ENCODE peak calls at places on chromosomes 6 and 20, in eight cellular contexts. W, E, C, B, I, A, F and Y are unnamed samples.

GRCh38 chr20:61118429-61119224 is 133.4 kb upstream of the CDH4 start:
- DNase-seq in W (no peak), E (no peak), C (no peak), B (no peak), I (no peak), A (no peak), F (peak), Y (no peak)

GRCh38 chr6:33815854-33816253 is 12.1 kb upstream of the MLN start:
- DNase-seq in W (peak), E (no peak), C (no peak), B (peak), I (no peak), A (peak), F (no peak), Y (no peak)

GRCh38 chr20:63198606-63199005 is 17.3 kb downstream of the YTHDF1 start:
- DNase-seq in W (no peak), E (no peak), C (no peak), B (no peak), I (no peak), A (no peak), F (no peak), Y (peak)

GRCh38 chr20:63747622-63748355 is 8.2 kb downstream of the SLC2A4RG start:
- DNase-seq in W (no peak), E (no peak), C (no peak), B (no peak), I (no peak), A (peak), F (no peak), Y (peak)

GRCh38 chr20:58397429-58397828 is 8.4 kb downstream of the VAPB start:
- DNase-seq in W (no peak), E (no peak), C (no peak), B (no peak), I (no peak), A (no peak), F (no peak), Y (no peak)

GRCh38 chr20:62644802-62645496 is 2.6 kb downstream of the SLCO4A1 start:
- DNase-seq in W (no peak), E (no peak), C (no peak), B (no peak), I (no peak), A (no peak), F (no peak), Y (no peak)

GRCh38 chr6:13250703-13251102 is 77.6 kb downstream of the TBC1D7 start:
- DNase-seq in W (no peak), E (no peak), C (no peak), B (no peak), I (no peak), A (no peak), F (peak), Y (no peak)

GRCh38 chr6:113693866-113694265 is 163.3 kb upstream of the MARCKS start:
- DNase-seq in W (no peak), E (no peak), C (no peak), B (no peak), I (no peak), A (no peak), F (peak), Y (no peak)

DNA sequence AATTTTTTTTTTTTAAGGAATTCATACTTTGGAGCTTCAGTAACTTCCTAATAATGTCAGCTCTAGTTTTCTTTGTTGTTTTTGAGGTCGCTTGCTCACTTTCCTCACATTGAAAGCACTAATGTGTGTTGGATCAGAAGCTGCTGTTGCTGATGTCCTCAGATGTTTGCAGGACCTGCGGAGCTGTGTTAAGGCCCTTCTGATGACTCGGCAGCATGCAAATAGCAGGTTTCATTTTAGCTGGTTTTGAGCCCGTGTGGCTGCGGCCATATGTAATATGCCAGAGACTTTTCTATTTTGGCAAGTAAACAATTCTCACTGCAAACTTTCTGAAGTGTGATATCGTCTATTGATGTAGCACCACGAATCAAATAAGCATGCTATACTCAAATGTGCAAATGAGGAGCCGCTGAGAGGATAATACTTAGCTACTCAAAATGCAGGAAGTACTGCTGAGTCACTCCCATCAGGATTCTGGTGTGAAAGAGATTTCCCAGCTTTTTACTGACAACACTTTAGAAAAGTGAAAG is 187.8 kb downstream of the SASH1 start:
- DNase-seq in W (no peak), E (no peak), C (no peak), B (peak), I (no peak), A (no peak), F (peak), Y (peak)
- H3K4me3 ChIP-seq in W (peak), E (no peak), C (no peak), B (peak), I (no peak), A (no peak), F (no peak), Y (peak)

DNA sequence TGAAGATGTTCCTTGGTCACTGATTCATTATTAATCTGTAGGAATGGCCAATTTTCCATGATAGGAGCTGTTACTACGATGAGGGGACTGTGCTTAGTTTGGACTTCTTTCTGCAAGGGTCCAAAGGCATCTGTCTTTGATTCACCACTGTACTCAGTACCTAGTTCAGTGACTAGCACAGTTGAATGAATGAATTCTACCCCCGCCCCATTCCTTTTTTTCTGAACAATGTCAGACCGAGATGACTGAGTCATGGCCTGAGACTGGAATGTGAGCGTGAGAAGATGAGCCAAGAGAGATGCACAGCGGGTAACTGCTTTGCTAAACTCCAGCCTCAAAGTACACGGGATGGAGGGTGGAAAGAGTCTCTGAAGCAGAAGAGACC is 419 bp upstream of the SNHG17 start:
- DNase-seq in W (no peak), E (no peak), C (no peak), B (peak), I (no peak), A (no peak), F (peak), Y (no peak)
- H3K4me3 ChIP-seq in W (no peak), E (peak), C (no peak), B (no peak), I (no peak), A (no peak), F (no peak), Y (no peak)

GRCh38 chr6:147322299-147323162 is 118.3 kb downstream of the STXBP5 start:
- DNase-seq in W (no peak), E (no peak), C (no peak), B (peak), I (no peak), A (no peak), F (peak), Y (no peak)
- H3K4me3 ChIP-seq in W (peak), E (no peak), C (no peak), B (no peak), I (no peak), A (no peak), F (no peak), Y (no peak)

GRCh38 chr6:77353129-77353528 is 110.2 kb downstream of the HTR1B start:
- DNase-seq in W (no peak), E (no peak), C (no peak), B (no peak), I (no peak), A (no peak), F (no peak), Y (no peak)
- H3K4me3 ChIP-seq in W (no peak), E (no peak), C (no peak), B (no peak), I (no peak), A (no peak), F (no peak), Y (no peak)

GRCh38 chr6:140537834-140538680 is 1163.6 kb upstream of the CITED2 start:
- DNase-seq in W (no peak), E (no peak), C (no peak), B (peak), I (no peak), A (no peak), F (peak), Y (no peak)
- H3K4me3 ChIP-seq in W (no peak), E (no peak), C (no peak), B (no peak), I (no peak), A (no peak), F (no peak), Y (no peak)